ENCODE peak calls at places on chromosomes 13 and 19, in eight cellular contexts. T, N, W, X, S, V, D and M are unnamed samples.
A peak's percentile ranks its signal among the peaks of the same experiment; 100 is the strongest.

GRCh38 chr19:30696514-30696913 is 324.3 kb downstream of the ZNF536 start:
- DNase-seq in T (peak; percentile 85), N (no peak), W (no peak), X (no peak), S (no peak), V (no peak), D (no peak), M (no peak)

GRCh38 chr13:99289674-99290337 is 17.4 kb downstream of the GPR183 start:
- DNase-seq in T (no peak), N (no peak), W (no peak), X (no peak), S (no peak), V (no peak), D (no peak), M (no peak)

GRCh38 chr19:5091576-5092215 is 122.8 kb downstream of the KDM4B start:
- DNase-seq in T (no peak), N (no peak), W (no peak), X (no peak), S (no peak), V (no peak), D (no peak), M (no peak)

GRCh38 chr19:44951179-44952159 is 3.7 kb upstream of the CLPTM1 start:
- DNase-seq in T (peak; percentile 96), N (no peak), W (peak; percentile 73), X (peak; percentile 51), S (peak; percentile 67), V (no peak), D (peak; percentile 67), M (peak; percentile 64)

GRCh38 chr13:109790951-109791605 is 4.7 kb upstream of the IRS2 start:
- DNase-seq in T (peak; percentile 76), N (no peak), W (no peak), X (peak; percentile 76), S (no peak), V (no peak), D (no peak), M (no peak)

GRCh38 chr13:113539822-113540221 is 44.7 kb upstream of the TFDP1 start:
- DNase-seq in T (no peak), N (no peak), W (no peak), X (no peak), S (no peak), V (peak; percentile 20), D (no peak), M (no peak)

GRCh38 chr19:31339405-31339804 is 9.8 kb downstream of the TSHZ3 start:
- DNase-seq in T (no peak), N (no peak), W (no peak), X (no peak), S (no peak), V (no peak), D (no peak), M (no peak)

GRCh38 chr19:1370579-1371361 is 12.9 kb upstream of the NDUFS7 start:
- DNase-seq in T (no peak), N (no peak), W (peak; percentile 56), X (no peak), S (no peak), V (no peak), D (no peak), M (no peak)

GRCh38 chr13:33307820-33308219 is 22.3 kb upstream of the STARD13 start:
- DNase-seq in T (no peak), N (no peak), W (no peak), X (no peak), S (no peak), V (no peak), D (no peak), M (no peak)

GRCh38 chr13:78657699-78658629 is 991 bp downstream of the OBI1 start:
- DNase-seq in T (peak; percentile 96), N (no peak), W (no peak), X (no peak), S (no peak), V (no peak), D (no peak), M (no peak)

GRCh38 chr19:17456127-17456526 is 4.6 kb downstream of the NXNL1 start:
- DNase-seq in T (no peak), N (no peak), W (no peak), X (no peak), S (no peak), V (no peak), D (no peak), M (no peak)

GRCh38 chr13:48158290-48158689 is 63.4 kb upstream of the MED4 start:
- DNase-seq in T (no peak), N (no peak), W (no peak), X (no peak), S (no peak), V (no peak), D (no peak), M (no peak)

GRCh38 chr13:48156466-48156865 is 61.6 kb upstream of the MED4 start:
- DNase-seq in T (peak; percentile 29), N (no peak), W (peak; percentile 70), X (no peak), S (peak; percentile 30), V (peak; percentile 89), D (no peak), M (no peak)

GRCh38 chr13:48153186-48153585 is 58.3 kb upstream of the MED4 start:
- DNase-seq in T (no peak), N (no peak), W (no peak), X (no peak), S (no peak), V (no peak), D (no peak), M (no peak)

GRCh38 chr13:48154671-48155070 is 59.8 kb upstream of the MED4 start:
- DNase-seq in T (no peak), N (no peak), W (no peak), X (no peak), S (no peak), V (no peak), D (no peak), M (no peak)

DNA sequence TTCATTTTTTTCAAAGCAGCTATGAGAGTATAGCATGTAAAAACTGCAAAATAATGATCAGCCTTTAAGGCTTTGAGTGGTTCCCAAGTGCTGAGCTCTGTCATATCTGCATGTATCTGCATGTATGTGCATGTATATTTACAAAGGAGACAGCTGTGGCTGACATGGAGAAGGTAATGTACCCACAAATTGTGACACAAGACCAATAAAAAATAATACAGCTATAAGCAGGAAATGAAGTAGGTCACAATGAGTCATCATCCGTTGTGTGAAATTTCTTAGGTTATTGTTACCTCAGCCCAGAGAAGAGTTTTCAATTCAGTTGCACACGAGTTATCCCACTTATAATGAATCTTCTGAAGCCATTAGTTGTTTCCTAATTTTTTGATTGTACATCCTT is 60.9 kb upstream of the MED4 start:
- DNase-seq in T (no peak), N (peak; percentile 13), W (no peak), X (peak; percentile 76), S (no peak), V (no peak), D (no peak), M (no peak)
- TF ChIP-seq POLR2AphosphoS5 in T (no peak), N (no peak), W (no peak), X (peak; percentile 28), S (no peak), V (no peak), D (no peak), M (no peak)

GRCh38 chr19:47729468-47729798 is 15.9 kb upstream of the NOP53 start:
- DNase-seq in T (peak; percentile 66), N (peak; percentile 51), W (peak; percentile 82), X (no peak), S (peak; percentile 63), V (no peak), D (peak; percentile 92), M (no peak)

GRCh38 chr19:47730521-47730889 is 14.8 kb upstream of the NOP53 start:
- DNase-seq in T (no peak), N (no peak), W (no peak), X (no peak), S (no peak), V (no peak), D (no peak), M (no peak)

GRCh38 chr19:47730910-47731309 is 14.4 kb upstream of the NOP53 start:
- DNase-seq in T (no peak), N (no peak), W (no peak), X (no peak), S (no peak), V (peak; percentile 36), D (no peak), M (no peak)

GRCh38 chr19:47726467-47726866 is 13.2 kb downstream of the EHD2 start:
- DNase-seq in T (no peak), N (no peak), W (no peak), X (peak; percentile 87), S (no peak), V (no peak), D (no peak), M (no peak)

DNA sequence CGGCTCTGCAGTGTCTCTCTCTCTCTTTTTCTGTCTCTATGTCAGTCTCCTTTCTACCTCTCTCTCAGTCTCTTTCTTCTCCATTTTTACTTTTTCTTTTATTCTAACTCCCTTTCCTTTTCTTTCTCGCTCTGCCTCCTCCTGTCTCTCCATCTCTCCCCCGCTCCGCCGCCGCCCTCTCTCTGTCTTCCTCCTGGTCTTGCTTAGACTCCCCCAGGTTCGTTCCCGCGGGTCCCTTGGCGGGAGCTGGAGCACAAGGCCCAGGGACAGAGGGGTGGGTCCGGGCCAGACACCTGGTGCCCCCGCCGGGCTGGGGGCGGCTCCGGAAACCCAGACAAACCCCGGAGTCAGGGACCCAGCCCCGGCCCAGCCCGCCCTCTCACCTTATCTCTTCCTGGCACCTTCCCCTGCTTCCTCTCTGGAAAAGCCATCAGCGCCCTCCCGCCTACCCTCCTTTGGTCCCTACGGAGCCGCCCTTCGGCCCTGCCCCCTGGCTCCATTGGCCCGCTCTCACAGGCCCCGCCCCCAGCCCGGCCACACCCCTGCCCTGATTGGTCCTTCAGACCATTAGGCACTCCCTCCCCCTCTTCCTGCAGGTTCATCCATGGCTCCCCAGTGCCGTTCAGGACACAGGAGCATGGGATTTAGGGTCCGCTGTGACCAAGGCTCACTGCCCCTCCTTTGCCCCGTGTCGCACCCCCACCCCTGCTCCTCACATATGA is 15.4 kb upstream of the NOP53 start:
- DNase-seq in T (peak; percentile 97), N (no peak), W (peak; percentile 90), X (peak; percentile 48), S (peak; percentile 81), V (peak; percentile 83), D (peak; percentile 78), M (no peak)
- TF ChIP-seq POLR2AphosphoS5 in T (peak; percentile 61), N (no peak), W (peak; percentile 13), X (no peak), S (no peak), V (peak; percentile 67), D (no peak), M (no peak)

GRCh38 chr13:40149611-40150283 is 494.3 kb downstream of the COG6 start:
- DNase-seq in T (no peak), N (no peak), W (no peak), X (no peak), S (no peak), V (no peak), D (no peak), M (no peak)
- TF ChIP-seq POLR2AphosphoS5 in T (no peak), N (no peak), W (no peak), X (no peak), S (no peak), V (no peak), D (peak; percentile 48), M (no peak)

DNA sequence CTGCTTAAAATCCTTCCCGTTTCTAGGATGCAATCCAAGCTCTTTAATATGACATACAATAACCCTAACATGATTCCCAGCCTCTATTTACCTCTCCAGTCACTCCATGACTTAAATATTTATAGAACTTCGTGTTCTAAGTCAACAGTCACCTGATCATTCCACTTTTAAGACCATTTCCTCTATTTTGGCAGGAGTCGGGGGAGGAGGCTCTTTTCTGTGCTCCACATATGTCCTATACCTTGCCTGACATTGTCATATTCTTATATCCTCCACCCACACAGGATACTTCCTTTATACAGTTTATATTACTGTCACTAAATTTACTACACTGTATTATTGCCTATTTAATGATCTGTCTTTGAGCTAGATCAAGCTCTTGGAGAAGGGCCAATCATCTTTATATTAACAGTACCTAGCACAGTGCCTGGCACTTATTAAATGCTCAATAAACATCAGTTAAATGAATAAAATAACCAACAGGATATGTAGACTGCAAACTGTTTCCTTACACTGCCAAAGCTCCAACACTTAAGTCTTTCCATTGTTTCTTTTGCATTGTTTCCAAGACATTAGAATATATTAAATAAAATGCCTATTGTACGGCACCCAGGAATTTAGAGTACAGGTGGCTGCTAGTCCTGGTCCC is 2.7 kb downstream of the ARGLU1 start:
- DNase-seq in T (no peak), N (no peak), W (no peak), X (no peak), S (no peak), V (no peak), D (no peak), M (no peak)
- TF ChIP-seq POLR2AphosphoS5 in T (no peak), N (no peak), W (no peak), X (no peak), S (no peak), V (no peak), D (no peak), M (no peak)